ENCODE peak calls at places on chromosomes 16 and 17, in nine cellular contexts. B, C, S, A, O, N, H, U and Q are unnamed samples.

GRCh38 chr17:76687278-76688164 is 23.2 kb downstream of the MXRA7 start:
- DNase-seq in A (no peak), C (no peak), U (peak; percentile 62), B (no peak), O (peak; percentile 67), N (peak; percentile 61), S (peak; percentile 91), H (peak; percentile 58), Q (no peak)

GRCh38 chr17:76537288-76537577 is 276 bp downstream of the CYGB start:
- DNase-seq in B (no peak), S (no peak), O (peak; percentile 80), C (no peak), A (no peak), U (peak; percentile 42), H (peak; percentile 89), N (no peak), Q (peak; percentile 43)

GRCh38 chr17:41211845-41212466 is 14.5 kb upstream of the KRTAP9-2 start:
- DNase-seq in H (no peak), A (no peak), S (no peak), N (no peak), O (peak; percentile 70), C (no peak), B (no peak), U (no peak), Q (no peak)

GRCh38 chr17:27233783-27234182 is 60.1 kb upstream of the WSB1 start:
- DNase-seq in S (no peak), A (no peak), C (no peak), U (no peak), H (no peak), N (no peak), B (no peak), O (no peak), Q (no peak)

GRCh38 chr17:70091005-70091568 is 16.1 kb downstream of the KCNJ16 start:
- DNase-seq in S (no peak), O (no peak), C (no peak), U (no peak), H (no peak), A (no peak), B (no peak), N (no peak), Q (no peak)

GRCh38 chr17:65489413-65490170 is 71.9 kb downstream of the AXIN2 start:
- DNase-seq in S (no peak), U (no peak), A (no peak), B (no peak), C (no peak), O (no peak), H (no peak), N (no peak), Q (no peak)

GRCh38 chr16:25109643-25110042 is 1.9 kb upstream of the LCMT1 start:
- DNase-seq in N (peak; percentile 64), U (no peak), S (no peak), C (no peak), A (no peak), O (peak; percentile 96), B (no peak), H (no peak), Q (peak; percentile 85)

GRCh38 chr17:42421479-42422332 is 1.4 kb downstream of the CAVIN1 start:
- DNase-seq in C (no peak), H (peak; percentile 82), O (peak; percentile 90), N (peak; percentile 59), B (no peak), S (peak; percentile 84), U (peak; percentile 67), A (no peak), Q (peak; percentile 41)

GRCh38 chr17:74161501-74161850 is 42.0 kb upstream of the RPL38 start:
- DNase-seq in H (no peak), N (no peak), C (no peak), B (no peak), A (no peak), U (no peak), O (no peak), S (peak; percentile 9), Q (no peak)

GRCh38 chr17:39659286-39660010 is 5.7 kb upstream of the TCAP start:
- DNase-seq in C (no peak), B (no peak), S (no peak), U (peak; percentile 53), H (no peak), O (no peak), N (no peak), A (no peak), Q (no peak)
- H3K27me3 ChIP-seq in C (no peaks in the 10 kb centered on the region), B (no peaks in the 10 kb centered on the region), S (no peaks in the 10 kb centered on the region), U (no peaks in the 10 kb centered on the region), H (no peaks in the 10 kb centered on the region), O (no peaks in the 10 kb centered on the region), N (no peaks in the 10 kb centered on the region), A (no peaks in the 10 kb centered on the region), Q (no peaks in the 10 kb centered on the region)

DNA sequence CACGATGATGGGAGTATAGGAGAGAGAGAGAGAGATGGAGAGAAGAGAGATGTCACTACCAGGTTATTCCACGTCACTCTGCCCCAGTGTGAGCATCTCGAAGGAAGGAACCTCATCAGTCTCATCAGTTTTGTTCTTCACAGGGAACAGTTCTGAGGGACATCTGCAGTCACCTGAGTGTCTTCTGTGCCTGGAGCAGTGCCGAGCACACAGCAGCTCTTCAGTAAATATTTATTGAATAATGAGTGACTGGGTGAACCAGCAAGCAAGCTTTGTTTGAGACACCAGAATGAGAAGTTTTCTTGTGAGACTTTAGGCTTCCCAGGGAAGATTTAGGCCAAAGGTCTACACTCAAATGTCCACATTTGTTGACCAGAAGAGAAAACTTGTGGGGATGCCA is 142.4 kb upstream of the IRX3 start:
- DNase-seq in C (no peak), U (no peak), B (no peak), H (no peak), S (no peak), A (no peak), N (no peak), O (no peak), Q (no peak)
- H3K27me3 ChIP-seq in C (peaks cover 26% of the 10 kb centered on the region), U (no peaks in the 10 kb centered on the region), B (peaks cover 20% of the 10 kb centered on the region), H (peaks cover 4% of the 10 kb centered on the region), S (no peaks in the 10 kb centered on the region), A (no peaks in the 10 kb centered on the region), N (no peaks in the 10 kb centered on the region), O (no peaks in the 10 kb centered on the region), Q (no peaks in the 10 kb centered on the region)

DNA sequence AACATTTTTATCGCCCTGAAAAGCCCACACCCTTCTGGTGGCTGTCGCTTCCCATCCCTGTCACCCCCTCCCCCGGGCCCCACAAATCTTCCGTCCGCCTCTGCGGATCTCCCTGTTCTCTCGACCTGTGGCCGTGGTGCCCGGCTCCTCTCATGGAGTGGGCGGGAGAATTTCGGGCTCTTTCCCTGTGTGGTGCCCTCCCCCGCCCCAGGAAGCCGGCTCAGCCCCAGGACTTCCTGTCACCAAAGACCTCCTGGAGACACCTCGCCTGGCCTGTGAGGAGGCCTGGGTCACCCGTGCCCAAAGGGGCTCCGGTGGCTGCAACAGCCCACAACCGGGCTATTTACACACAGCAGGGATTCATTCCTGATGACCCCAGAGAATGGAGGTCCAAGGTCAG is 26.1 kb upstream of the UBE2I start:
- DNase-seq in O (no peak), B (no peak), H (peak; percentile 79), U (no peak), A (no peak), N (no peak), C (no peak), S (no peak), Q (no peak)
- H3K27me3 ChIP-seq in O (peaks cover 12% of the 10 kb centered on the region), B (peaks cover 14% of the 10 kb centered on the region), H (peaks cover 1% of the 10 kb centered on the region), U (no peaks in the 10 kb centered on the region), A (no peaks in the 10 kb centered on the region), N (peaks cover under 1% of the 10 kb centered on the region), C (peaks cover 22% of the 10 kb centered on the region), S (no peaks in the 10 kb centered on the region), Q (no peaks in the 10 kb centered on the region)

DNA sequence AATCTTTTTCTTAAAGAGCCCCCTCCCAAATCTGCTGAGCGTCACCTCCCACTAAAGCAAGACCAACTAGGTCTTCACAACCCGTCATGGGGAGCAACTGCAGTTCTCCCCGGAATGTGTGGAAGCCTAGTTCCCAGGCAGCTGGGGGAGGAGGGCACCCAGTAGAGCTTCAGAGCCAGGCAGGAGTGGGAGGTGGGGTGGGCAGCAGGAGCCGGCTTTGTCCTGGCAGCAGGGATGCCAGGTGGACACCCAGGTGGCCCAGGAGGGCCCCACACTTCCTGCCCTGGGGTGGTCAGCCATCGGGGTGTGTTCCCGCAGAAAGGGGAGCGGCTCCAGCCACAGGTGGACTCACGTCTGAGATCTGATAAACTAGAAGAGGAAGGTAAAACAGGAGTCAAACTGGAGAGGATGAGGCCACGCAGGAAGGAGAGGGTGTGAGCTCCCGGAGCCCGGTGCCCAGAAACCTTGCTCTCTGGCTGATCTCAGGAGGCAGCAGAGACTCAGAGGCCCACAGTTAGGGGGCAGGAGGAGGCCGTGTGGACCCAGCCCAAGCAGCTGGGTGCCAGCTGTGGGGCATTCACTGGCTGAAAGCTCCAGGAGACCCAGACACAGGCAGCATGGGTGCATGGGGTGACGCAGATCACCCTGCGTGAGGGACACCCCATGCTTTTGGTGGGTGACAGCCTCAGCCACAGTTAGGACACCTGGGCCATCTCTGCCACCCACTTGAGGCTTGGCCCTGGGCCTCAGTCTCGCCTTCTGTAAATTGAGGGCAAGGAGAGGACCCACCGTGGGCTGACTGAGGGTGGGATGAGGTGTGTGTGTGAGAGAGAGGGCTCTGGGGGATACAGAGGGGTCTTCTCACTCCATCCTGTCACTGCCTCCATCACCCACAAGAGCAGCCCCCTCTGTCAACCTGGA is 260.8 kb upstream of the TNRC6C start:
- DNase-seq in O (no peak), H (peak; percentile 50), U (no peak), C (no peak), S (peak; percentile 55), A (no peak), B (no peak), N (no peak), Q (no peak)
- H3K27me3 ChIP-seq in O (peaks cover 52% of the 10 kb centered on the region), H (peaks cover 27% of the 10 kb centered on the region), U (no peaks in the 10 kb centered on the region), C (no peaks in the 10 kb centered on the region), S (no peaks in the 10 kb centered on the region), A (no peaks in the 10 kb centered on the region), B (peaks cover 5% of the 10 kb centered on the region), N (no peaks in the 10 kb centered on the region), Q (peaks cover 23% of the 10 kb centered on the region)

DNA sequence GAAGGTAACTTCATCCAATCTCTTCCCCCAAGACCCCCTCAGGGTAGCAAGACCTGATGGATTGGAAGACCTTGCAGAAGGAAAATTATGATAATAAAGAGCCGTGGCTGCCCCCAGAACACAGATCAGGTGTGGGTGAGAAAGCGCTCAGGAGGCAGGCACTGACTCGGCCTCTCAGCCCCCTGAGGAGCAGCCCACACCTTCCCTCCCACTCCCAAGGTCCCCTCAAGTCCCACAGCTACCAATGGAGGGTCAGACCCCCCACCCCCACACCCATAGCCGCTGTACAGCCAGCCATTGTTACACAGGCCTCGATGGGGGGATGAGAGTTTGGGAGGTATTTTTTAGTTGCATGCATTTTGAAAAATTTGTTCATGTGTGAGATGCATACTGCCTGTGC is 211.5 kb downstream of the C16orf78 start:
- DNase-seq in H (no peak), O (no peak), S (no peak), A (no peak), B (no peak), N (no peak), U (no peak), C (no peak), Q (no peak)
- H3K27me3 ChIP-seq in H (no peaks in the 10 kb centered on the region), O (no peaks in the 10 kb centered on the region), S (no peaks in the 10 kb centered on the region), A (no peaks in the 10 kb centered on the region), B (no peaks in the 10 kb centered on the region), N (no peaks in the 10 kb centered on the region), U (no peaks in the 10 kb centered on the region), C (peaks cover 4% of the 10 kb centered on the region), Q (no peaks in the 10 kb centered on the region)